ENCODE peak calls at places on chromosomes 6 and 20, in nine cellular contexts. O is stimulated activated naive B cell treated with anti-CD40 and anti-IgM and Interleukin-4, amounts not matched to agents 10 μg/mL and 1 μg/mL and 100 μg/mL, for 72 hours; G is activated CD4-positive, alpha-beta T cell treated with anti-CD3 and anti-CD28 coated beads, Interleukin-2, amount 50 U/mL, for 24 hours; K is CD8-positive, alpha-beta T cell; E is renal cortical epithelial cell; S is posterior cingulate gyrus; U is A549; Z is hepatic stellate cell; I is NCI-H460. P is an unnamed sample.

GRCh38 chr20:330233-331149 is 5.1 kb downstream of the SOX12 start:
- DNase-seq in O (peak), G (peak), K (peak), E (peak), S (peak), U (peak), Z (peak), I (peak), P (peak)

GRCh38 chr20:53866787-53867740 is 203.3 kb downstream of the BCAS1 start:
- DNase-seq in O (no peak), G (no peak), K (no peak), E (peak), S (no peak), U (no peak), Z (no peak), I (no peak), P (peak)

GRCh38 chr6:142373268-142374089 is 71.7 kb downstream of the ADGRG6 start:
- DNase-seq in O (no peak), G (no peak), K (no peak), E (no peak), S (no peak), U (no peak), Z (no peak), I (no peak), P (no peak)

GRCh38 chr6:143271024-143271423 is 179.5 kb downstream of the ADAT2 start:
- DNase-seq in O (no peak), G (no peak), K (no peak), E (peak), S (no peak), U (no peak), Z (peak), I (no peak), P (peak)

GRCh38 chr20:58271596-58272460 is 37.7 kb upstream of the RAB22A start:
- DNase-seq in O (no peak), G (peak), K (no peak), E (no peak), S (no peak), U (no peak), Z (no peak), I (no peak), P (no peak)

GRCh38 chr6:117771403-117771802 is 96.1 kb downstream of the NUS1 start:
- DNase-seq in O (peak), G (no peak), K (no peak), E (no peak), S (no peak), U (no peak), Z (no peak), I (no peak), P (no peak)

GRCh38 chr6:6366778-6367177 is 46.3 kb upstream of the F13A1 start:
- DNase-seq in O (no peak), G (no peak), K (no peak), E (peak), S (no peak), U (no peak), Z (no peak), I (no peak), P (no peak)

GRCh38 chr20:37734228-37734980 is 40.6 kb downstream of the CTNNBL1 start:
- DNase-seq in O (no peak), G (no peak), K (no peak), E (no peak), S (no peak), U (no peak), Z (no peak), I (no peak), P (no peak)

GRCh38 chr6:34346175-34347119 is 46.0 kb downstream of the NUDT3 start:
- DNase-seq in O (no peak), G (no peak), K (no peak), E (peak), S (no peak), U (no peak), Z (no peak), I (no peak), P (no peak)

GRCh38 chr6:157615411-157615763 is 207.7 kb upstream of the SNX9 start:
- DNase-seq in O (no peak), G (no peak), K (no peak), E (no peak), S (no peak), U (no peak), Z (no peak), I (no peak), P (peak)

GRCh38 chr6:157172088-157172768 is 151.1 kb downstream of the TMEM242 start:
- DNase-seq in O (no peak), G (no peak), K (no peak), E (no peak), S (no peak), U (no peak), Z (no peak), I (no peak), P (no peak)

GRCh38 chr6:54980511-54981275 is 134.1 kb downstream of the FAM83B start:
- DNase-seq in O (no peak), G (no peak), K (no peak), E (no peak), S (no peak), U (no peak), Z (no peak), I (no peak), P (peak)

GRCh38 chr6:52595000-52595795 is 18.3 kb upstream of the TRAM2 start:
- DNase-seq in O (peak), G (no peak), K (no peak), E (peak), S (no peak), U (no peak), Z (peak), I (peak), P (peak)

GRCh38 chr20:57762531-57763234 is 52.9 kb upstream of the PMEPA1 start:
- DNase-seq in O (no peak), G (no peak), K (no peak), E (no peak), S (no peak), U (no peak), Z (no peak), I (no peak), P (no peak)

GRCh38 chr6:158029668-158030230 is 48.1 kb downstream of the SYNJ2 start:
- DNase-seq in O (no peak), G (no peak), K (no peak), E (no peak), S (no peak), U (no peak), Z (no peak), I (no peak), P (no peak)

GRCh38 chr6:118705799-118706481 is 54.5 kb upstream of the CEP85L start:
- DNase-seq in O (peak), G (no peak), K (no peak), E (peak), S (no peak), U (no peak), Z (peak), I (no peak), P (peak)

GRCh38 chr20:23637282-23638221 is at the start of gene CST3:
- DNase-seq in O (no peak), G (no peak), K (no peak), E (peak), S (peak), U (peak), Z (peak), I (peak), P (peak)

GRCh38 chr6:9825526-9825925 is 589.3 kb downstream of the TFAP2A start:
- DNase-seq in O (no peak), G (no peak), K (no peak), E (no peak), S (no peak), U (no peak), Z (no peak), I (no peak), P (no peak)

GRCh38 chr6:3906191-3907019 is 57.2 kb downstream of the FAM50B start:
- DNase-seq in O (no peak), G (no peak), K (no peak), E (no peak), S (peak), U (no peak), Z (no peak), I (no peak), P (no peak)

GRCh38 chr6:167572841-167573271 is 248.0 kb downstream of the TTLL2 start:
- DNase-seq in O (no peak), G (no peak), K (peak), E (no peak), S (no peak), U (no peak), Z (no peak), I (no peak), P (no peak)

GRCh38 chr20:43323592-43323991 is 133.9 kb upstream of the PTPRT start:
- DNase-seq in O (no peak), G (no peak), K (no peak), E (no peak), S (no peak), U (no peak), Z (no peak), I (no peak), P (no peak)

GRCh38 chr6:47665112-47665511 is 33.3 kb upstream of the ADGRF4 start:
- DNase-seq in O (no peak), G (no peak), K (no peak), E (no peak), S (no peak), U (no peak), Z (no peak), I (no peak), P (no peak)

GRCh38 chr6:144413418-144413817 is 128.3 kb downstream of the UTRN start:
- DNase-seq in O (no peak), G (no peak), K (no peak), E (no peak), S (no peak), U (no peak), Z (no peak), I (no peak), P (peak)

GRCh38 chr6:70371454-70372105 is 41.7 kb upstream of the FAM135A start:
- DNase-seq in O (no peak), G (no peak), K (no peak), E (peak), S (no peak), U (peak), Z (peak), I (peak), P (peak)

GRCh38 chr6:3592371-3592941 is 135.6 kb upstream of the SLC22A23 start:
- DNase-seq in O (no peak), G (no peak), K (no peak), E (peak), S (no peak), U (peak), Z (peak), I (peak), P (peak)

P was measured in HCEC 1CT.